ENCODE peak calls at places on chromosomes 1 and 21, in six cellular contexts. W is endothelial cell, Z is mucosa of descending colon, J is foreskin keratinocyte, D is right lobe of liver, X is IMR-90. I is an unnamed sample.
A peak's percentile ranks its signal among the peaks of the same experiment; 100 is the strongest.

GRCh38 chr1:19762175-19762779 is 37.4 kb downstream of the TMCO4 start:
- DNase-seq in D (no peak), X (peak; percentile 23), W (peak; percentile 70), Z (peak; percentile 58), J (no peak), I (peak; percentile 56)

GRCh38 chr21:35980821-35981220 is 79.5 kb downstream of the SETD4 start:
- DNase-seq in J (no peak), X (no peak), W (no peak), D (no peak), Z (no peak), I (no peak)

GRCh38 chr1:35460796-35461195 is 96.4 kb downstream of the KIAA0319L start:
- DNase-seq in W (no peak), Z (no peak), D (no peak), J (peak; percentile 46), X (no peak), I (no peak)

GRCh38 chr1:12276225-12276624 is 46.4 kb downstream of the VPS13D start:
- DNase-seq in D (no peak), Z (no peak), J (no peak), W (peak; percentile 44), X (peak; percentile 51), I (peak; percentile 3)

GRCh38 chr1:8590696-8591351 is 226.6 kb downstream of the RERE start:
- DNase-seq in Z (no peak), W (no peak), X (no peak), J (no peak), D (no peak), I (no peak)

GRCh38 chr1:57222307-57222706 is 201.6 kb downstream of the DAB1 start:
- DNase-seq in Z (no peak), D (no peak), J (no peak), W (no peak), X (no peak), I (no peak)

GRCh38 chr1:7576946-7577657 is 194.0 kb upstream of the VAMP3 start:
- DNase-seq in X (peak; percentile 53), J (no peak), D (peak; percentile 58), W (no peak), Z (peak; percentile 8), I (no peak)

GRCh38 chr1:55631508-55631907 is 416.3 kb upstream of the USP24 start:
- DNase-seq in W (no peak), Z (no peak), D (no peak), J (no peak), X (peak; percentile 69), I (no peak)

GRCh38 chr21:20424943-20425342 is 573.3 kb upstream of the NCAM2 start:
- DNase-seq in W (no peak), X (no peak), J (no peak), Z (no peak), D (no peak), I (no peak)

GRCh38 chr1:54229281-54229891 is 29.4 kb downstream of the MRPL37 start:
- DNase-seq in D (no peak), W (no peak), Z (no peak), J (no peak), X (peak; percentile 72), I (no peak)

GRCh38 chr21:21137986-21138385 is 139.8 kb downstream of the NCAM2 start:
- DNase-seq in D (no peak), J (no peak), W (no peak), X (peak; percentile 74), Z (no peak), I (no peak)

GRCh38 chr1:13585996-13586395 is 2.4 kb downstream of the PDPN start:
- DNase-seq in J (no peak), X (no peak), Z (no peak), D (no peak), W (no peak), I (no peak)

GRCh38 chr1:29671446-29671845 is 435.1 kb downstream of the PTPRU start:
- DNase-seq in W (no peak), D (no peak), X (no peak), Z (no peak), J (no peak), I (no peak)

GRCh38 chr1:93619507-93620168 is 62.0 kb downstream of the BCAR3 start:
- DNase-seq in X (no peak), J (no peak), D (no peak), W (no peak), Z (no peak), I (no peak)

GRCh38 chr1:108199781-108200626 is at the start of gene SLC25A24:
- DNase-seq in W (peak; percentile 80), Z (peak; percentile 94), J (no peak), X (peak; percentile 67), D (peak; percentile 76), I (peak; percentile 65)

GRCh38 chr21:44846201-44846484 is 27.3 kb downstream of the PTTG1IP start:
- DNase-seq in Z (no peak), W (no peak), D (no peak), J (no peak), X (no peak), I (no peak)

GRCh38 chr1:43536196-43536863 is 5.6 kb downstream of the PTPRF start:
- DNase-seq in W (no peak), Z (peak; percentile 70), D (no peak), X (no peak), J (no peak), I (no peak)

GRCh38 chr1:113325039-113325438 is 65.3 kb upstream of the MAGI3 start:
- DNase-seq in Z (no peak), W (no peak), J (peak; percentile 34), D (no peak), X (no peak), I (no peak)

GRCh38 chr1:164296172-164296571 is 262.8 kb upstream of the PBX1 start:
- DNase-seq in X (no peak), W (no peak), D (no peak), J (no peak), Z (peak; percentile 21), I (no peak)

GRCh38 chr1:68815632-68816031 is 318.8 kb upstream of the DEPDC1 start:
- DNase-seq in Z (no peak), X (no peak), J (no peak), D (no peak), W (no peak), I (no peak)

GRCh38 chr1:225999227-225999911 is at the start of gene SDE2:
- DNase-seq in X (peak; percentile 98), W (peak; percentile 100), Z (peak; percentile 100), D (peak; percentile 100), J (peak; percentile 89), I (peak; percentile 99)
- TF ChIP-seq CTCF in X (no peak), W (no peak), Z (no peak), D (no peak), J (peak; percentile 10), I (no peak)

GRCh38 chr1:167061073-167061464 is 29.1 kb downstream of the GPA33 start:
- DNase-seq in D (no peak), X (no peak), Z (no peak), J (no peak), W (no peak), I (no peak)

GRCh38 chr1:167059729-167060107 is 30.5 kb downstream of the GPA33 start:
- DNase-seq in D (no peak), Z (no peak), W (no peak), X (no peak), J (no peak), I (no peak)

GRCh38 chr1:167059045-167059728 is 31.0 kb downstream of the GPA33 start:
- DNase-seq in Z (peak; percentile 76), W (peak; percentile 77), D (peak; percentile 70), X (peak; percentile 45), J (no peak), I (peak; percentile 92)

GRCh38 chr1:167057297-167057688 is 32.9 kb downstream of the GPA33 start:
- DNase-seq in Z (no peak), D (peak; percentile 62), X (peak; percentile 9), W (peak; percentile 49), J (no peak), I (peak; percentile 33)

DNA sequence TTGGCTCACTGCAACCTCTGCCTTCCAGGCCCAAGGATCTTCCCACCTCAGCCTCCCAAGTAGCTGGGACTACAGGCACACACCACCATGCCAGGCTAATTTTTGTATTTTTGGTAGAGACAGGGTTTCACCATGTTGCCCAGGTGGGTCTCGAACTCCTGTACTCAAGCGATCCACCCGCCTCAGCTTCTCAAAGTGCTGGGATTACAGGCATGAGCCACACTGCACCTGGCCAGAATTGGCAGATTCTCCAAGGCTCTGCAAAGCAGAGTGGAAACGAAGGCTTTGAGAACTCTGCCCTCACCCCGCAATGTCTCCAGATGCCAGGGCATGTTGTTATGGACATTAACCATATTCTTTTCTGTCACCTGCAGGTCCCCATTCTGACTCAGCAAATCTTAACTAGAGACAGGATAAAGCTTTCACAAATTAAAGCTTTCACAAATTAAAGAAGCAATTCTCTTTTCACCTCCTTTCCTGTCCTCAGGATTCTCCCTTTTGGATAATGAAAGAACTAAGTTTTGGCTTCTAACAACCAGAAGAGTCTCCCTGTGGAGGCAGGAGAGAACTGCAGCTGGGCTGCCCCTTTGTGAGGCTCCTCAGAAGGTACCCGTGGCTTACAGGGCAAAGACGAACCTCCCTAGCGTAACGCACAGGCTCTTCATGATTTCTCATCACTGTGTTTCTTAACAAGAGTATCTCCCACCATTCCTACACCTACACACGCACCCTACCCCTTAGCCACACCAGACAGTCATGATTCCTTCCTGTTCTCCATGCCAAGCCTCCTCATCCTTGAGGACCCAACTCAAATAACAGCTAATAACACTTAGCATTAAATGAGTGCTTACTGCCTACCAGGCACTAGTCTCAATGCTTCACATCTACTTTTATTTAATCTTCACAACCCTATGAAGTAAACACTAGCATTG is 29.8 kb downstream of the GPA33 start:
- DNase-seq in W (no peak), X (no peak), Z (no peak), J (no peak), D (no peak), I (no peak)
- TF ChIP-seq CTCF in W (peak; percentile 14), X (peak; percentile 8), Z (no peak), J (peak; percentile 41), D (no peak), I (peak; percentile 41)

GRCh38 chr1:212967767-212968166 is 17.4 kb downstream of the VASH2 start:
- DNase-seq in J (peak; percentile 21), X (peak; percentile 64), Z (no peak), W (peak; percentile 35), D (peak; percentile 23), I (peak; percentile 12)
- TF ChIP-seq CTCF in J (peak; percentile 60), X (peak; percentile 47), Z (no peak), W (peak; percentile 68), D (peak; percentile 27), I (peak; percentile 59)

GRCh38 chr1:23394664-23395063 is 25.0 kb upstream of the ZNF436 start:
- DNase-seq in D (peak; percentile 59), X (peak; percentile 69), J (no peak), W (no peak), Z (peak; percentile 53), I (peak; percentile 18)
- TF ChIP-seq CTCF in D (no peak), X (no peak), J (no peak), W (no peak), Z (no peak), I (no peak)

DNA sequence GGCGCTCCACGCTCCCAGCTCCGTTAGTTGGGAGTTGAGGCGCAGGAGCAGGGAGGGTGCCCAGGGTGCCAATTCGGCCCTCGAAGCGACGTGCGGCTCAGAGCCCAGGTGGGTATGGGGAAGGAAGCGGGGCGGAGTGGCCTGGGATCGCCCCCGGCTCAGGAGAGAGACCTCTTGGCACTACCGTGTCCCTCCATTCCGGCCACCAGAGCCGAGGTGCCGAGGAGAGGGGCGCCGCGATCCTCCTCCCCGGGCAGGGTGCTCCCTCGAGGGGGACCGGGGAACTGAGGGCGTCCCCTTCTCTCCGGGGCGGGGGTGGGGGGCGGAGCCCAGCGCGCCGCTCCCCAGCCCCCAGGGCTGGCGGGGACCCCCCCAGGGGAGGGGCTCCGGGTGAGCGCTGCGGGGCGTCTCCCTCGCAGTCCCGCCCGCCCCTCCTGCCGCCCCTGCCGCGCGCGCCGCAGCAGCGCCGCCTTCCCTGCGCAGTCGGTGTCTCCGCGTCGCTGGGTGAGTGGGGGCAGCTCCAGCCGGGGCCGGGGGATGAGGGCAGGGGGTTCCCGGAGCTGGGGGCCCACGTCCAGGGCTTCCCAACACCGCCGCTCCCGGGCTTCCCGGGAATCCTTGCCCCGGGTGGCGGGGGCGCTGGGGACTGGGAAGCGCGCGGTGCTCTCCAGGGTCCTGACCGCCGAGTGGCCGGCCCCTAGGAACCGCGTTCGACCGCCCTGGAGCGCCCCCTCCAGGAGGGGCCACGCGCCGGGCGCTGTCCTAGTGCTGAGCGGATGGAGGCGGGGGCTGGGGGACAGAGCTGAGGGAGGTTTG is at the start of gene HPCA:
- DNase-seq in X (peak; percentile 48), W (peak; percentile 93), J (no peak), Z (peak; percentile 82), D (no peak), I (peak; percentile 76)
- TF ChIP-seq CTCF in X (peak; percentile 91), W (peak; percentile 65), J (peak; percentile 86), Z (peak; percentile 33), D (peak; percentile 21), I (peak; percentile 67)